ENCODE peak calls at places on chromosomes 12 and 14, in four cellular contexts. One of them, this sample, is unnamed.

GRCh38 chr14:77467801-77468200 is 9.9 kb downstream of the AHSA1 start:
- DNase-seq in epithelial cell of esophagus: no peak
- DNase-seq in MG63: no peak
- DNase-seq in posterior cingulate gyrus: no peak
- DNase-seq in this sample: no peak

GRCh38 chr12:31591308-31591901 is 469 bp upstream of the DENND5B start:
- DNase-seq in epithelial cell of esophagus: peak; percentile 4
- DNase-seq in posterior cingulate gyrus: no peak
- DNase-seq in MG63: no peak
- DNase-seq in this sample: no peak

GRCh38 chr12:116434155-116435065 is 124.8 kb upstream of the MAP1LC3B2 start:
- DNase-seq in MG63: peak; percentile 91
- DNase-seq in posterior cingulate gyrus: peak; percentile 79
- DNase-seq in epithelial cell of esophagus: peak; percentile 88
- DNase-seq in this sample: peak; percentile 92

GRCh38 chr14:103545915-103546650 is 16.4 kb downstream of the BAG5 start:
- DNase-seq in epithelial cell of esophagus: no peak
- DNase-seq in posterior cingulate gyrus: no peak
- DNase-seq in MG63: no peak
- DNase-seq in this sample: no peak

GRCh38 chr14:50062438-50063039 is 53.8 kb downstream of the VCPKMT start:
- DNase-seq in epithelial cell of esophagus: peak; percentile 77
- DNase-seq in MG63: no peak
- DNase-seq in posterior cingulate gyrus: no peak
- DNase-seq in this sample: no peak

GRCh38 chr12:105386431-105386830 is 55.9 kb downstream of the C12orf75 start:
- DNase-seq in MG63: no peak
- DNase-seq in posterior cingulate gyrus: no peak
- DNase-seq in epithelial cell of esophagus: no peak
- DNase-seq in this sample: no peak

GRCh38 chr12:27709932-27710591 is 570 bp upstream of the MRPS35 start:
- DNase-seq in MG63: no peak
- DNase-seq in epithelial cell of esophagus: peak; percentile 50
- DNase-seq in posterior cingulate gyrus: no peak
- DNase-seq in this sample: peak; percentile 20

GRCh38 chr12:65100140-65100539 is 21.0 kb downstream of the WIF1 start:
- DNase-seq in MG63: no peak
- DNase-seq in posterior cingulate gyrus: no peak
- DNase-seq in epithelial cell of esophagus: peak; percentile 31
- DNase-seq in this sample: no peak

GRCh38 chr12:45994736-45995135 is 4.4 kb upstream of the SCAF11 start:
- DNase-seq in posterior cingulate gyrus: peak; percentile 82
- DNase-seq in MG63: no peak
- DNase-seq in epithelial cell of esophagus: no peak
- DNase-seq in this sample: no peak

GRCh38 chr12:27524839-27525238 is 833 bp downstream of the PPFIBP1 start:
- DNase-seq in MG63: no peak
- DNase-seq in posterior cingulate gyrus: no peak
- DNase-seq in epithelial cell of esophagus: peak; percentile 41
- DNase-seq in this sample: no peak

GRCh38 chr12:20006856-20007255 is 361.5 kb upstream of the PDE3A start:
- DNase-seq in MG63: no peak
- DNase-seq in epithelial cell of esophagus: no peak
- DNase-seq in posterior cingulate gyrus: no peak
- DNase-seq in this sample: peak; percentile 31

GRCh38 chr14:42884100-42884499 is 1277.4 kb downstream of the LRFN5 start:
- DNase-seq in epithelial cell of esophagus: peak; percentile 83
- DNase-seq in MG63: peak; percentile 3
- DNase-seq in posterior cingulate gyrus: no peak
- DNase-seq in this sample: no peak

GRCh38 chr14:51310453-51311074 is 70.5 kb downstream of the TMX1 start:
- DNase-seq in posterior cingulate gyrus: no peak
- DNase-seq in MG63: no peak
- DNase-seq in epithelial cell of esophagus: no peak
- DNase-seq in this sample: no peak

GRCh38 chr12:130609966-130610365 is 106.1 kb downstream of the RIMBP2 start:
- DNase-seq in posterior cingulate gyrus: no peak
- DNase-seq in epithelial cell of esophagus: no peak
- DNase-seq in MG63: no peak
- DNase-seq in this sample: no peak

GRCh38 chr12:46915861-46916260 is 90.1 kb upstream of the SLC38A4 start:
- DNase-seq in posterior cingulate gyrus: no peak
- DNase-seq in MG63: no peak
- DNase-seq in epithelial cell of esophagus: peak; percentile 41
- DNase-seq in this sample: peak; percentile 70

GRCh38 chr12:60977966-60978365 is 1282.2 kb upstream of the USP15 start:
- DNase-seq in epithelial cell of esophagus: peak; percentile 32
- DNase-seq in posterior cingulate gyrus: no peak
- DNase-seq in MG63: no peak
- DNase-seq in this sample: no peak

GRCh38 chr12:92759634-92760268 is 57.0 kb downstream of the PLEKHG7 start:
- DNase-seq in MG63: peak; percentile 74
- DNase-seq in posterior cingulate gyrus: no peak
- DNase-seq in epithelial cell of esophagus: peak; percentile 96
- DNase-seq in this sample: peak; percentile 73

GRCh38 chr12:49825360-49825970 is 2.7 kb downstream of the NCKAP5L start:
- DNase-seq in posterior cingulate gyrus: no peak
- DNase-seq in MG63: no peak
- DNase-seq in epithelial cell of esophagus: peak; percentile 40
- DNase-seq in this sample: no peak

GRCh38 chr12:56908136-56908535 is 26.1 kb downstream of the SDR9C7 start:
- DNase-seq in MG63: no peak
- DNase-seq in posterior cingulate gyrus: no peak
- DNase-seq in epithelial cell of esophagus: no peak
- DNase-seq in this sample: no peak

GRCh38 chr12:101759396-101760047 is 20.3 kb upstream of the SYCP3 start:
- DNase-seq in MG63: no peak
- DNase-seq in epithelial cell of esophagus: peak; percentile 52
- DNase-seq in posterior cingulate gyrus: no peak
- DNase-seq in this sample: no peak

GRCh38 chr12:130838284-130838950 is 633 bp downstream of the STX2 start:
- DNase-seq in posterior cingulate gyrus: peak; percentile 83
- DNase-seq in MG63: peak; percentile 45
- DNase-seq in epithelial cell of esophagus: peak; percentile 35
- DNase-seq in this sample: no peak

GRCh38 chr14:77007339-77007974 is 21.1 kb downstream of the IRF2BPL start:
- DNase-seq in posterior cingulate gyrus: no peak
- DNase-seq in epithelial cell of esophagus: peak; percentile 92
- DNase-seq in MG63: no peak
- DNase-seq in this sample: no peak

This sample was measured in GM04504.